ENCODE peak calls at places on chromosomes 7 and 10, in four cellular contexts. J is upper lobe of right lung, M is testis, B is fibroblast of lung. X is an unnamed sample. For H3K4me1, the result is how much of the 10 kb centered on the place peaks cover.

GRCh38 chr10:53111529-53111928 is 338.9 kb upstream of the MBL2 start:
- DNase-seq in J (no peak), M (no peak), B (no peak), X (no peak)

GRCh38 chr10:7529638-7530037 is 118.8 kb upstream of the SFMBT2 start:
- DNase-seq in J (no peak), M (peak), B (no peak), X (peak)

GRCh38 chr7:28784166-28784870 is 173.8 kb downstream of the TRIL start:
- DNase-seq in J (no peak), M (no peak), B (peak), X (no peak)

GRCh38 chr10:88616250-88616977 is 29.9 kb downstream of the LIPJ start:
- DNase-seq in J (peak), M (peak), B (no peak), X (no peak)

GRCh38 chr7:70052691-70053090 is 454.4 kb downstream of the AUTS2 start:
- DNase-seq in J (no peak), M (no peak), B (no peak), X (no peak)

GRCh38 chr7:106611911-106612310 is 49.0 kb downstream of the CCDC71L start:
- DNase-seq in J (no peak), M (no peak), B (no peak), X (peak)

GRCh38 chr7:36526720-36527548 is 137.3 kb downstream of the ANLN start:
- DNase-seq in J (no peak), M (no peak), B (peak), X (peak)

GRCh38 chr7:86643478-86644281 is at the start of gene GRM3:
- DNase-seq in J (no peak), M (peak), B (no peak), X (no peak)

GRCh38 chr10:123149162-123149567 is 1.2 kb downstream of the HMX2 start:
- DNase-seq in J (no peak), M (no peak), B (no peak), X (no peak)

GRCh38 chr7:156158213-156158612 is 345.9 kb upstream of the SHH start:
- DNase-seq in J (peak), M (no peak), B (no peak), X (no peak)

GRCh38 chr7:73519867-73520672 is 2.0 kb downstream of the BAZ1B start:
- DNase-seq in J (no peak), M (no peak), B (no peak), X (no peak)

GRCh38 chr10:944034-944831 is 12.7 kb upstream of the LARP4B start:
- DNase-seq in J (peak), M (peak), B (peak), X (no peak)

GRCh38 chr10:122555431-122555830 is 5.1 kb upstream of the DMBT1 start:
- DNase-seq in J (no peak), M (no peak), B (no peak), X (no peak)

GRCh38 chr10:77165445-77166316 is 471.9 kb downstream of the KCNMA1 start:
- DNase-seq in J (no peak), M (peak), B (peak), X (no peak)

GRCh38 chr7:41431671-41432070 is 271.2 kb downstream of the INHBA start:
- DNase-seq in J (no peak), M (no peak), B (no peak), X (no peak)

GRCh38 chr7:92730808-92731207 is 105.6 kb downstream of the CDK6 start:
- DNase-seq in J (no peak), M (no peak), B (no peak), X (no peak)

GRCh38 chr7:78760620-78761355 is 692.7 kb downstream of the MAGI2 start:
- DNase-seq in J (no peak), M (no peak), B (no peak), X (no peak)

GRCh38 chr7:98283887-98284222 is 2.4 kb downstream of the BRI3 start:
- DNase-seq in J (peak), M (no peak), B (no peak), X (no peak)
- H3K27ac ChIP-seq in J (peak), M (peak), B (peak), X (no peak)

GRCh38 chr7:30817060-30817770 is 46.0 kb downstream of the MINDY4 start:
- DNase-seq in J (no peak), M (no peak), B (no peak), X (peak)
- H3K4me1 ChIP-seq in J (under half), M (under half), B (under half), X (under half)

DNA sequence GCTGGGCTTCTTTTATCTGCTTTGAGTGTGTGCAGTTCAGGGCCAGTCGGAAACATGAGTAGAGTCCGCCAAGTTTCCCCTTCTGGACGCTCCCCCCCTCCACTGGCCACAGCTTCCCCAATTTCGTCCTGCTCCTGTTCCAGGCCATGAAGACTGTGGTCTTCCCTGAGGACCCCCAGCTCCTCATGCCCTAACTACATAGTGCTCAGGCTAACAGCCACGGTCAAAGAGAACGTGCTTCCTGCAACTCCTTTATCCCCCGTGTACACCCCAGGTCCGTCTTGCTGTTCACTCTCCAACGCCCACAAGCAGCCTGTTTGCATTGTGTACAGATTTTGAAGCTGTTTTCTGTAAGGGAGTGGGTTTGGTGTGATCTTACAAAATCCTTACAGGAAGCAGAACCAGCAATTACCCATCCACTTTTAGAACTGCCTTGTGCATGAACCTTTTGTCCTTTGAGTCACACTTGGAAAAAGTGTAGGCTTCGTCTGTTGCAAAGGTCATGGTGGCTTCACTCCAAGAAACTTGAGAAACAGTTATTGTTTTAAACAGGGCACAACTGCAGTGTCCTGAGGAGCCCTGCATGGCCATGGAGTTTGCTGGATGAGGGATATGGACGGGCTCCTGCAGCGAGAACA is 77.0 kb upstream of the FAM20C start:
- DNase-seq in J (peak), M (no peak), B (peak), X (no peak)
- H3K27ac ChIP-seq in J (no peak), M (no peak), B (no peak), X (no peak)

GRCh38 chr10:104325436-104326430 is 12.5 kb downstream of the ITPRIP start:
- DNase-seq in J (peak), M (no peak), B (no peak), X (no peak)
- H3K4me1 ChIP-seq in J (half or more), M (half or more), B (under half), X (under half)

DNA sequence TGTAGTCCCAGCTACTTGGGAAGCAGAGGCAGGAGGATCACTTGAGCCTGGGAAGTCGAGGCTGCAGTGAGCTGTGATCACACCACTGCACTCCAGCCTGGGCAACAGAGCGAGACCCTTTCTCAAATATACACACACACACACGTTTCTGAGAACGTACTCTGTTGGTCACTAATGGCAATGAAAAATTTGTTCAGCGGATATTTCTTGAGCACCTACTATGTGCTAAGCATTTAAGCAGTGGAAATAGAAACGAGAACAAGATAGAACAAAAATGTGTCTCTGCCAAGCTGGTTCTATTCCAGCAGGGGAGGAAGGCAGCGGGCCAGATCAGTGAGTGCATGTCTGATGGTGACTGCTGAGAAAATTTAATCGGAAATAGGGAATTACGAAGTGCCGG is 8.7 kb downstream of the ARPC1B start:
- DNase-seq in J (no peak), M (no peak), B (no peak), X (no peak)
- H3K27ac ChIP-seq in J (no peak), M (no peak), B (no peak), X (no peak)

GRCh38 chr10:5805680-5806079 is 7.6 kb downstream of the GDI2 start:
- DNase-seq in J (no peak), M (no peak), B (no peak), X (no peak)
- H3K4me1 ChIP-seq in J (under half), M (under half), B (under half), X (under half)

GRCh38 chr7:119988401-119988800 is 284.6 kb upstream of the KCND2 start:
- DNase-seq in J (no peak), M (no peak), B (no peak), X (no peak)
- H3K27ac ChIP-seq in J (no peak), M (no peak), B (no peak), X (no peak)

GRCh38 chr10:116769791-116770190 is 27.4 kb upstream of the HSPA12A start:
- DNase-seq in J (no peak), M (no peak), B (peak), X (no peak)
- H3K4me1 ChIP-seq in J (under half), M (under half), B (under half), X (under half)

GRCh38 chr7:159139639-159140038 is 5.0 kb downstream of the VIPR2 start:
- DNase-seq in J (no peak), M (no peak), B (no peak), X (no peak)
- H3K27ac ChIP-seq in J (no peak), M (no peak), B (no peak), X (no peak)

GRCh38 chr10:69042417-69042816 is 45.5 kb upstream of the SRGN start:
- DNase-seq in J (no peak), M (no peak), B (no peak), X (no peak)
- H3K4me1 ChIP-seq in J (under half), M (under half), B (under half), X (under half)

X was measured in foreskin keratinocyte.